ENCODE peak calls at places on chromosomes 3 and 15, in seven cellular contexts. C is occipital lobe, U is HCEC 1CT, N is smooth muscle cell of the brain vasculature, K is AG10803, R is HCT116, H is memory B cell. J is an unnamed sample.

GRCh38 chr3:159451067-159451466 is 537.6 kb upstream of the IL12A start:
- DNase-seq in U (no peak), N (no peak), R (no peak), K (no peak), H (no peak), C (no peak), J (no peak)

GRCh38 chr3:36461588-36461987 is 81.3 kb downstream of the STAC start:
- DNase-seq in R (no peak), K (peak), N (no peak), H (no peak), U (no peak), C (no peak), J (no peak)

GRCh38 chr3:48226959-48227358 is 3.7 kb downstream of the CAMP start:
- DNase-seq in N (no peak), C (no peak), K (no peak), R (no peak), U (no peak), H (no peak), J (no peak)

GRCh38 chr3:170470063-170471006 is 51.7 kb downstream of the CLDN11 start:
- DNase-seq in N (no peak), R (no peak), H (no peak), U (peak), K (peak), C (peak), J (no peak)

GRCh38 chr3:132134611-132135010 is 99.8 kb upstream of the CPNE4 start:
- DNase-seq in K (peak), H (no peak), R (no peak), C (no peak), N (peak), U (peak), J (no peak)

GRCh38 chr3:47340866-47341265 is 40.0 kb upstream of the PTPN23 start:
- DNase-seq in C (no peak), H (no peak), N (no peak), U (no peak), K (no peak), R (no peak), J (no peak)

GRCh38 chr3:123137001-123137400 is 64.7 kb upstream of the SEC22A start:
- DNase-seq in R (no peak), H (no peak), K (no peak), U (no peak), N (no peak), C (no peak), J (no peak)

GRCh38 chr3:65888980-65889706 is 149.6 kb downstream of the MAGI1 start:
- DNase-seq in K (peak), H (no peak), C (no peak), N (peak), R (peak), U (peak), J (peak)

GRCh38 chr3:30553641-30554316 is 52.6 kb upstream of the TGFBR2 start:
- DNase-seq in R (no peak), K (peak), U (peak), C (no peak), H (no peak), N (no peak), J (no peak)

GRCh38 chr3:178117641-178118040 is 418.6 kb upstream of the KCNMB2 start:
- DNase-seq in N (no peak), R (no peak), H (no peak), C (no peak), K (no peak), U (peak), J (no peak)

GRCh38 chr15:47820780-47821319 is 103.5 kb downstream of the SEMA6D start:
- DNase-seq in K (peak), C (no peak), N (no peak), R (no peak), U (peak), H (no peak), J (no peak)

GRCh38 chr3:187729598-187729997 is 15.7 kb downstream of the BCL6 start:
- DNase-seq in R (no peak), H (no peak), C (no peak), U (no peak), K (no peak), N (no peak), J (no peak)

GRCh38 chr3:179304605-179305004 is 18.2 kb upstream of the ZNF639 start:
- DNase-seq in U (no peak), C (no peak), H (no peak), R (no peak), N (no peak), K (no peak), J (no peak)

GRCh38 chr3:42063886-42064285 is 27.3 kb upstream of the TRAK1 start:
- DNase-seq in R (no peak), C (no peak), H (no peak), U (peak), K (peak), N (no peak), J (peak)

GRCh38 chr3:175606650-175607318 is 747.6 kb downstream of the NAALADL2 start:
- DNase-seq in R (no peak), C (no peak), U (no peak), N (no peak), H (no peak), K (no peak), J (no peak)

GRCh38 chr15:65029736-65030208 is 333 bp upstream of the MTFMT start:
- DNase-seq in K (no peak), C (no peak), U (no peak), R (no peak), H (no peak), N (no peak), J (no peak)

GRCh38 chr3:34132069-34132677 is 333.7 kb downstream of the PDCD6IP start:
- DNase-seq in H (no peak), C (no peak), K (no peak), U (no peak), N (no peak), R (no peak), J (no peak)

GRCh38 chr15:36778516-36778915 is 199.1 kb downstream of the CDIN1 start:
- DNase-seq in K (peak), R (no peak), H (no peak), C (no peak), N (no peak), U (peak), J (no peak)

GRCh38 chr3:129606522-129607390 is at the start of gene PLXND1:
- DNase-seq in H (no peak), K (peak), C (peak), N (no peak), U (peak), R (no peak), J (peak)

GRCh38 chr3:122858373-122858772 is 63.5 kb downstream of the SLC49A4 start:
- DNase-seq in R (peak), H (no peak), C (no peak), N (peak), U (peak), K (peak), J (no peak)

GRCh38 chr3:136957751-136958288 is at the start of gene IL20RB:
- DNase-seq in C (no peak), U (peak), R (peak), N (no peak), H (no peak), K (peak), J (no peak)

GRCh38 chr15:60727661-60728060 is 248.7 kb upstream of the ICE2 start:
- DNase-seq in N (no peak), R (no peak), U (no peak), C (no peak), K (no peak), H (no peak), J (no peak)

GRCh38 chr3:41200669-41201021 is 1.3 kb downstream of the CTNNB1 start:
- DNase-seq in R (no peak), U (peak), K (peak), C (no peak), H (no peak), N (no peak), J (no peak)

GRCh38 chr15:53434174-53434678 is 325.2 kb downstream of the WDR72 start:
- DNase-seq in H (no peak), R (no peak), K (no peak), U (no peak), C (no peak), N (no peak), J (no peak)

GRCh38 chr3:96863129-96863740 is 48.8 kb downstream of the EPHA6 start:
- DNase-seq in C (no peak), K (peak), U (peak), H (no peak), N (no peak), R (no peak), J (no peak)

GRCh38 chr3:131535596-131535995 is 32.8 kb upstream of the MRPL3 start:
- DNase-seq in U (peak), R (no peak), H (no peak), C (no peak), K (peak), N (no peak), J (peak)

GRCh38 chr15:65846120-65846519 is 23.2 kb upstream of the RAB11A start:
- DNase-seq in H (no peak), K (no peak), N (no peak), C (no peak), R (no peak), U (no peak), J (no peak)

GRCh38 chr15:90412356-90413194 is 24.5 kb downstream of the IQGAP1 start:
- DNase-seq in N (no peak), K (peak), U (peak), R (peak), H (no peak), C (no peak), J (no peak)

GRCh38 chr3:62665627-62666433 is 209.4 kb downstream of the CADPS start:
- DNase-seq in K (peak), H (peak), C (peak), R (peak), N (no peak), U (peak), J (peak)

GRCh38 chr3:178275311-178275710 is 260.9 kb upstream of the KCNMB2 start:
- DNase-seq in C (no peak), N (no peak), H (no peak), U (no peak), K (no peak), R (no peak), J (no peak)

GRCh38 chr3:46947981-46948791 is 28.4 kb downstream of the CCDC12 start:
- DNase-seq in N (no peak), H (no peak), R (peak), C (no peak), U (no peak), K (no peak), J (no peak)